ENCODE peak calls at places on chromosomes 3 and 15, in seven cellular contexts. One of them, this sample, is unnamed.

GRCh38 chr15:31598620-31599019 is 272.0 kb downstream of the KLF13 start:
- DNase-seq in PC-3: peak; percentile 42
- DNase-seq in GM23248: peak; percentile 12
- DNase-seq in HCT116: no peak
- DNase-seq in GM23338: peak; percentile 81
- DNase-seq in hepatocyte: peak; percentile 73
- DNase-seq in SK-N-SH: no peak
- DNase-seq in this sample: no peak

GRCh38 chr15:70669966-70670658 is 93.2 kb downstream of the UACA start:
- DNase-seq in PC-3: no peak
- DNase-seq in GM23248: no peak
- DNase-seq in HCT116: no peak
- DNase-seq in GM23338: no peak
- DNase-seq in hepatocyte: peak; percentile 25
- DNase-seq in SK-N-SH: peak; percentile 4
- DNase-seq in this sample: no peak

GRCh38 chr3:37537914-37538691 is 323.6 kb upstream of the CTDSPL start:
- DNase-seq in PC-3: no peak
- DNase-seq in GM23248: peak; percentile 18
- DNase-seq in HCT116: no peak
- DNase-seq in GM23338: no peak
- DNase-seq in hepatocyte: peak; percentile 22
- DNase-seq in SK-N-SH: peak; percentile 86
- DNase-seq in this sample: no peak

GRCh38 chr3:150035910-150036661 is 65.4 kb upstream of the PFN2 start:
- DNase-seq in PC-3: no peak
- DNase-seq in GM23248: no peak
- DNase-seq in HCT116: no peak
- DNase-seq in GM23338: no peak
- DNase-seq in hepatocyte: no peak
- DNase-seq in SK-N-SH: no peak
- DNase-seq in this sample: no peak

GRCh38 chr3:127062926-127063325 is 80.0 kb downstream of the PLXNA1 start:
- DNase-seq in PC-3: no peak
- DNase-seq in GM23248: no peak
- DNase-seq in HCT116: no peak
- DNase-seq in GM23338: no peak
- DNase-seq in hepatocyte: no peak
- DNase-seq in SK-N-SH: no peak
- DNase-seq in this sample: no peak

GRCh38 chr3:136544532-136544931 is 207.6 kb downstream of the STAG1 start:
- DNase-seq in PC-3: no peak
- DNase-seq in GM23248: peak; percentile 58
- DNase-seq in HCT116: no peak
- DNase-seq in GM23338: no peak
- DNase-seq in hepatocyte: no peak
- DNase-seq in SK-N-SH: no peak
- DNase-seq in this sample: no peak

GRCh38 chr3:8938021-8938420 is 25.3 kb downstream of the RAD18 start:
- DNase-seq in PC-3: peak; percentile 66
- DNase-seq in GM23248: peak; percentile 67
- DNase-seq in HCT116: peak; percentile 23
- DNase-seq in GM23338: peak; percentile 39
- DNase-seq in hepatocyte: peak; percentile 16
- DNase-seq in SK-N-SH: no peak
- DNase-seq in this sample: peak; percentile 32

GRCh38 chr15:57198654-57199241 is 177.6 kb upstream of the CGNL1 start:
- DNase-seq in PC-3: peak; percentile 28
- DNase-seq in GM23248: no peak
- DNase-seq in HCT116: no peak
- DNase-seq in GM23338: peak; percentile 93
- DNase-seq in hepatocyte: no peak
- DNase-seq in SK-N-SH: peak; percentile 4
- DNase-seq in this sample: no peak

GRCh38 chr3:127714866-127715265 is 42.1 kb downstream of the ABTB1 start:
- DNase-seq in PC-3: no peak
- DNase-seq in GM23248: no peak
- DNase-seq in HCT116: no peak
- DNase-seq in GM23338: no peak
- DNase-seq in hepatocyte: no peak
- DNase-seq in SK-N-SH: no peak
- DNase-seq in this sample: no peak

GRCh38 chr3:468172-468571 is 271.6 kb downstream of the CHL1 start:
- DNase-seq in PC-3: peak; percentile 25
- DNase-seq in GM23248: peak; percentile 37
- DNase-seq in HCT116: no peak
- DNase-seq in GM23338: peak; percentile 61
- DNase-seq in hepatocyte: peak; percentile 21
- DNase-seq in SK-N-SH: no peak
- DNase-seq in this sample: peak; percentile 24

GRCh38 chr3:119240101-119240581 is 537 bp downstream of the B4GALT4 start:
- DNase-seq in PC-3: peak; percentile 23
- DNase-seq in GM23248: peak; percentile 39
- DNase-seq in HCT116: no peak
- DNase-seq in GM23338: peak; percentile 57
- DNase-seq in hepatocyte: peak; percentile 74
- DNase-seq in SK-N-SH: no peak
- DNase-seq in this sample: no peak

GRCh38 chr3:39808467-39809180 is 785 bp upstream of the MYRIP start:
- DNase-seq in PC-3: no peak
- DNase-seq in GM23248: peak; percentile 32
- DNase-seq in HCT116: no peak
- DNase-seq in GM23338: peak; percentile 89
- DNase-seq in hepatocyte: peak; percentile 42
- DNase-seq in SK-N-SH: peak; percentile 40
- DNase-seq in this sample: no peak

GRCh38 chr3:105456017-105456416 is 89.3 kb downstream of the ALCAM start:
- DNase-seq in PC-3: no peak
- DNase-seq in GM23248: no peak
- DNase-seq in HCT116: no peak
- DNase-seq in GM23338: no peak
- DNase-seq in hepatocyte: no peak
- DNase-seq in SK-N-SH: no peak
- DNase-seq in this sample: no peak

GRCh38 chr3:49785565-49786356 is 581 bp downstream of the IP6K1 start:
- DNase-seq in PC-3: peak; percentile 25
- DNase-seq in GM23248: peak; percentile 71
- DNase-seq in HCT116: no peak
- DNase-seq in GM23338: peak; percentile 63
- DNase-seq in hepatocyte: peak; percentile 52
- DNase-seq in SK-N-SH: peak; percentile 59
- DNase-seq in this sample: peak; percentile 37

GRCh38 chr3:10223676-10224639 is 24.3 kb upstream of the TATDN2 start:
- DNase-seq in PC-3: no peak
- DNase-seq in GM23248: peak; percentile 23
- DNase-seq in HCT116: no peak
- DNase-seq in GM23338: no peak
- DNase-seq in hepatocyte: no peak
- DNase-seq in SK-N-SH: no peak
- DNase-seq in this sample: peak; percentile 64

GRCh38 chr3:126184465-126185000 is 4.1 kb upstream of the ALDH1L1 start:
- DNase-seq in PC-3: no peak
- DNase-seq in GM23248: no peak
- DNase-seq in HCT116: no peak
- DNase-seq in GM23338: no peak
- DNase-seq in hepatocyte: no peak
- DNase-seq in SK-N-SH: no peak
- DNase-seq in this sample: no peak

GRCh38 chr3:168094580-168094876 is 1.2 kb downstream of the GOLIM4 start:
- DNase-seq in PC-3: no peak
- DNase-seq in GM23248: no peak
- DNase-seq in HCT116: no peak
- DNase-seq in GM23338: no peak
- DNase-seq in hepatocyte: peak; percentile 68
- DNase-seq in SK-N-SH: no peak
- DNase-seq in this sample: no peak

GRCh38 chr3:7487763-7488162 is 626.8 kb downstream of the GRM7 start:
- DNase-seq in PC-3: no peak
- DNase-seq in GM23248: no peak
- DNase-seq in HCT116: no peak
- DNase-seq in GM23338: no peak
- DNase-seq in hepatocyte: no peak
- DNase-seq in SK-N-SH: no peak
- DNase-seq in this sample: no peak

GRCh38 chr3:158085358-158085757 is 20.9 kb downstream of the SHOX2 start:
- DNase-seq in PC-3: peak; percentile 41
- DNase-seq in GM23248: no peak
- DNase-seq in HCT116: no peak
- DNase-seq in GM23338: no peak
- DNase-seq in hepatocyte: no peak
- DNase-seq in SK-N-SH: no peak
- DNase-seq in this sample: no peak

GRCh38 chr3:72597756-72598195 is 250.5 kb downstream of the SHQ1 start:
- DNase-seq in PC-3: no peak
- DNase-seq in GM23248: peak; percentile 44
- DNase-seq in HCT116: no peak
- DNase-seq in GM23338: peak; percentile 40
- DNase-seq in hepatocyte: no peak
- DNase-seq in SK-N-SH: peak; percentile 63
- DNase-seq in this sample: no peak

GRCh38 chr3:30625541-30626438 is 19.4 kb downstream of the TGFBR2 start:
- DNase-seq in PC-3: peak; percentile 93
- DNase-seq in GM23248: peak; percentile 55
- DNase-seq in HCT116: peak; percentile 80
- DNase-seq in GM23338: no peak
- DNase-seq in hepatocyte: peak; percentile 43
- DNase-seq in SK-N-SH: no peak
- DNase-seq in this sample: no peak

GRCh38 chr3:47017504-47018268 is 38.2 kb downstream of the NBEAL2 start:
- DNase-seq in PC-3: no peak
- DNase-seq in GM23248: peak; percentile 23
- DNase-seq in HCT116: no peak
- DNase-seq in GM23338: peak; percentile 45
- DNase-seq in hepatocyte: no peak
- DNase-seq in SK-N-SH: no peak
- DNase-seq in this sample: no peak

GRCh38 chr3:12798559-12799179 is 2.2 kb downstream of the CAND2 start:
- DNase-seq in PC-3: no peak
- DNase-seq in GM23248: no peak
- DNase-seq in HCT116: no peak
- DNase-seq in GM23338: no peak
- DNase-seq in hepatocyte: no peak
- DNase-seq in SK-N-SH: no peak
- DNase-seq in this sample: no peak

DNA sequence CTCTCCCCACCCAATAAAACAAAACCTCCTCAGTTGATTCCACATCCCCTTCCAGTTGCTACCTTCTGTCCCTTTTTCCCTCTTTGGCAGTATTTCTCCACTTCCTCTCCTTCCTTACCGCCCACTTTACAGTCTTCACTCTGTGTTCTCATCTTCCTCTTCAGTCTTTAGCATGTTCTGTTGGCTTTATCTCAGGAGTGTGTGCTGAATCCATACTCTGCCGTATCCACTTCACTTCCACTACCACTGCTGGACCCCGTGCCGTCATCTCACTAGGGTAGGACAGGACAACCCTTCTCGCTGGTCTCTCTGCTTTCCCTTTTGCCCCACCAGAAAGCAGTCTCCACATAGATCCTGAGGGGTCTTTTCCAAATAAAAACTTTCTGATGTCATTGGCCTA is 74.3 kb downstream of the FNDC3B start:
- DNase-seq in PC-3: no peak
- DNase-seq in GM23248: no peak
- DNase-seq in HCT116: no peak
- DNase-seq in GM23338: no peak
- DNase-seq in hepatocyte: no peak
- DNase-seq in SK-N-SH: no peak
- DNase-seq in this sample: no peak
- H3K36me3 ChIP-seq in PC-3: peaks cover 23% of the 10 kb centered on the region
- H3K36me3 ChIP-seq in GM23248: peaks cover 57% of the 10 kb centered on the region
- H3K36me3 ChIP-seq in HCT116: peaks cover 4% of the 10 kb centered on the region
- H3K36me3 ChIP-seq in GM23338: peaks cover 6% of the 10 kb centered on the region
- H3K36me3 ChIP-seq in hepatocyte: no peaks in the 10 kb centered on the region
- H3K36me3 ChIP-seq in SK-N-SH: peaks cover 30% of the 10 kb centered on the region
- H3K36me3 ChIP-seq in this sample: no peaks in the 10 kb centered on the region

DNA sequence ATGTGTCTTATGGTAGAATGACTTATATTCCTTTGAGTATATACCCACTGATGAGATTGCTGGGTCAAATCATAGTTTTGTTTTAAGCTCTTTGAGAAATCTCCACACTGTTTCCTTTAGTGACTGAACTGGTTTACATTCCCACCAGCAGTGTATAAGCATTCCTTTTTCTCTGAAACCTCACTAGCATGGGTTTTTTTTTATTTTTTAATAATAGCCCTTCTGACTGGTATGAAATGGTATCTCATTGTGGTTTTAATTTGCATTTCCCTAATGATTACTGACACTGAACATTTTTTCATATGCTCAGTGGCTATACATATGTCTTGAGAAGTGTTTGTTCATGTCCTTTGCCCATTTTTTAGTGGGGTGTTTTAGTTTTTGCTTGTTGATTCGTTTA is 494.3 kb downstream of the SQOR start:
- DNase-seq in PC-3: no peak
- DNase-seq in GM23248: no peak
- DNase-seq in HCT116: no peak
- DNase-seq in GM23338: no peak
- DNase-seq in hepatocyte: no peak
- DNase-seq in SK-N-SH: no peak
- DNase-seq in this sample: no peak
- TF ChIP-seq EZH2phosphoT487 in PC-3: no peak
- TF ChIP-seq EZH2phosphoT487 in GM23248: no peak
- TF ChIP-seq EZH2phosphoT487 in HCT116: no peak
- TF ChIP-seq EZH2phosphoT487 in GM23338: no peak
- TF ChIP-seq EZH2phosphoT487 in hepatocyte: no peak
- TF ChIP-seq EZH2phosphoT487 in SK-N-SH: no peak
- TF ChIP-seq EZH2phosphoT487 in this sample: no peak

DNA sequence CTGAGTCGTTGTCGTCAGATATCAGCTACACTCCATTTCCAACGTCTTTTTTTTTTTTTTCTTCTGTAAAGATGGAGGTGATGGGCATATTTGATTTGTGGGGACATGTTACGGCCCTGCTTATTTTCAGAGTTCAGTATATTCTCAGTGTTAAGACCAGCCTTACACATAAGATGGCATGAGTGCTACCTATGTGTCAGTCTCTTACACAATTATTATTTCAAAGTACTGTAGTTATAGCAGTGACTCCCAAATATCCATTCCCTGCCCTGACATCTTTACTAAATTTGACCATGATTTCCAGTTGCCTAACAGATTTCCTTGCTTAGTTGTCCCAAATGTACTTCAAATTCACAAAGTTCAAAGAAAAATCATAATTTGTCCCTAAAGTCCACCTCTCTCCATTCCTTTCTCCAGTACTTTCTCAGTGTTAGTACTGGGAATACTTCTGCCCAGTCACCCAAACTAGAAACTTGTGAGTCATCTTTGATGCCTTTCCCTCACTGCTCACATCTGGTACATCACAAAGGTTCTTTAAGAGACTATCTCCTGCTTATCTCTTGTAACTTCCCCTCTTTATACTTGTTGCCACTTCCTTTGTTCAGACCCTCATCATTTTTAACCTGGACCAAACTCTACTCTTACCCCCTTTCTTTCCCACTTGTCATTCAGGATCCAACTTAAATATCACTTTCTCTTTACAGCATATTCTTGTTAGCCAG is 67.0 kb downstream of the ZNF609 start:
- DNase-seq in PC-3: peak; percentile 17
- DNase-seq in GM23248: peak; percentile 85
- DNase-seq in HCT116: no peak
- DNase-seq in GM23338: no peak
- DNase-seq in hepatocyte: no peak
- DNase-seq in SK-N-SH: no peak
- DNase-seq in this sample: no peak
- H4K20me1 ChIP-seq in PC-3: no peaks in the 10 kb centered on the region
- H4K20me1 ChIP-seq in GM23248: peaks cover 9% of the 10 kb centered on the region
- H4K20me1 ChIP-seq in HCT116: no peaks in the 10 kb centered on the region
- H4K20me1 ChIP-seq in GM23338: peaks cover 62% of the 10 kb centered on the region
- H4K20me1 ChIP-seq in hepatocyte: peaks cover 38% of the 10 kb centered on the region
- H4K20me1 ChIP-seq in SK-N-SH: peaks cover 15% of the 10 kb centered on the region
- H4K20me1 ChIP-seq in this sample: peaks cover 14% of the 10 kb centered on the region

GRCh38 chr15:92896543-92896942 is 3.6 kb upstream of the CHD2 start:
- DNase-seq in PC-3: no peak
- DNase-seq in GM23248: peak; percentile 57
- DNase-seq in HCT116: no peak
- DNase-seq in GM23338: no peak
- DNase-seq in hepatocyte: no peak
- DNase-seq in SK-N-SH: no peak
- DNase-seq in this sample: no peak
- H3K36me3 ChIP-seq in PC-3: peaks cover 68% of the 10 kb centered on the region
- H3K36me3 ChIP-seq in GM23248: peaks cover 89% of the 10 kb centered on the region
- H3K36me3 ChIP-seq in HCT116: peaks cover 50% of the 10 kb centered on the region
- H3K36me3 ChIP-seq in GM23338: peaks cover 23% of the 10 kb centered on the region
- H3K36me3 ChIP-seq in hepatocyte: peaks cover 6% of the 10 kb centered on the region
- H3K36me3 ChIP-seq in SK-N-SH: peaks cover 66% of the 10 kb centered on the region
- H3K36me3 ChIP-seq in this sample: peaks cover 91% of the 10 kb centered on the region